ENCODE peak calls at places on chromosomes 1 and 21, in four cellular contexts. H is IMR-90, A is heart left ventricle, P is transverse colon. I is an unnamed sample.
A peak's percentile ranks its signal among the peaks of the same experiment; 100 is the strongest.

GRCh38 chr1:151221616-151222015 is 23.3 kb downstream of the PIP5K1A start:
- DNase-seq in P (no peak), A (no peak), H (no peak), I (no peak)

GRCh38 chr1:172609528-172609927 is 49.4 kb upstream of the FASLG start:
- DNase-seq in P (no peak), H (no peak), A (no peak), I (no peak)

GRCh38 chr1:25517476-25518394 is 25.7 kb upstream of the LDLRAP1 start:
- DNase-seq in A (no peak), P (no peak), H (no peak), I (no peak)

GRCh38 chr1:6245869-6246496 is 2.0 kb downstream of the HES3 start:
- DNase-seq in H (no peak), P (peak; percentile 41), A (no peak), I (no peak)

GRCh38 chr1:61687901-61688300 is 37.0 kb downstream of the TM2D1 start:
- DNase-seq in H (peak; percentile 38), A (no peak), P (no peak), I (no peak)

GRCh38 chr1:89615676-89616598 is 17.0 kb upstream of the LRRC8C start:
- DNase-seq in P (peak; percentile 30), H (no peak), A (no peak), I (no peak)

GRCh38 chr1:59545830-59546229 is 248.9 kb downstream of the FGGY start:
- DNase-seq in P (no peak), H (no peak), A (no peak), I (no peak)

GRCh38 chr1:208158640-208159541 is 85.3 kb downstream of the PLXNA2 start:
- DNase-seq in H (no peak), P (peak; percentile 72), A (no peak), I (no peak)

DNA sequence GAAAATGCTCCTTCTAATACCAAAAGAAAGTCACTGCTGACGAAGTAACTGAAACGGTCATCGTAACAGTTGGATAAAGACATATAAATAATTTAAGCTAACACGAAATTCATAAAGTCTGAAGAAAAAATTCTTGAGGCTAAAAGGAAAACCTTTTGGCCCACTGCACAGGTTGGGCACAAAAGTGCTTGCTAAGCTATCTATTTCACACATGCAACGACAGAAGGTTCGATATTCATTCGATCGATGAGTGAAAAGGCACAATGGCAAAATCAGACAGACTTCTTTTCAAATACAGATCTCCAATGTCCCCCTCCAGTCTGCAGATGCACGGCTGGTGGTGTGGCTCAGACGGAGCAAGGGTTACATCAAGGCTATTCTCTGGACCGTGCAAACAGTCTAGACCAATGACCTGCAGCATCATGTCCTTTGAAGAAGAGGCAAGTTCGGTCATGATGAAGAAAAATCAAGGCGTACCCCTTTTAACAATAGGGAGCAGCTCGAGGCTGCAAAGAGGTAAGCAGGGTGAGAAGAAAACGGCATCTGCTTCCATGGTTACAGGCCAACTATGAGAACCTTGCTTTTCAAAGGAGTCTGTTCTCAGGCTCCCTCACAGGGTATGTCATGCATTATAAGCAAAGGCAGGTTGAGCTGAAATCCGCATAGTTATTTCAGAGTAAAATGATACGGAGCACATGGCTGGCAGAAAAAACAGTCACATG is 579.6 kb downstream of the USP25 start:
- DNase-seq in P (no peak), H (no peak), A (no peak), I (no peak)
- H3K27ac ChIP-seq in P (no peak overlapping the region), H (no peak overlapping the region), A (no peak overlapping the region), I (peak overlapping the region; percentile 86)

DNA sequence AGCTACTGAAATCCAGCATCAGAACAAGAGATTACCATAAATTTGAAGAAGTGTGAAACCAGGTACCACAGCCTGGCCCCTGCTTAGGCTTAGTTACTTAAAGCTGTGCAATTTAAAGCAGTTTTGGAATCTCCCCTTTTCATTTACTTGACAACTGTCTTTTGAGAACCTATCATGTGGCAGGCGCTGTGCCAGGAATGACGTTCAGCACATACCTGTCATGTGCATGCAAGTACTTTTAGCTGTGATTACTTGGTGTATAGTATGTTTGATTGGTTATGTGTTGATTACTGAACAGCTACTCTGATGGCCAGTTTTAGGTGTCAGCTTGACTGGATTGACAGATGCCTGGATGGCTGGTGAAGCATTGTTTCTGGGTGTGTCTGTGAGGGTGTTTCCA is 177.8 kb downstream of the RYR2 start:
- DNase-seq in A (peak; percentile 48), H (no peak), P (no peak), I (no peak)
- H3K4me1 ChIP-seq in A (peaks cover 25% of the 10 kb centered on the region), H (no peaks in the 10 kb centered on the region), P (peaks cover 3% of the 10 kb centered on the region), I (no peaks in the 10 kb centered on the region)

GRCh38 chr1:84620720-84621313 is 46.6 kb upstream of the CTBS start:
- DNase-seq in H (peak; percentile 57), P (peak; percentile 81), A (peak; percentile 78), I (peak; percentile 68)
- TF ChIP-seq POLR2A in H (no peak), P (no peak), A (no peak), I (no peak)

GRCh38 chr1:226121049-226121586 is 58.6 kb downstream of the H3-3A start:
- DNase-seq in H (no peak), P (no peak), A (no peak), I (no peak)
- H3K27ac ChIP-seq in H (no peak overlapping the region), P (peak overlapping the region; percentile 93), A (no peak overlapping the region), I (peak overlapping the region; percentile 38)

GRCh38 chr1:10309240-10310011 is 89.4 kb upstream of the PGD start:
- DNase-seq in H (no peak), A (no peak), P (no peak), I (no peak)
- H3K4me1 ChIP-seq in H (no peaks in the 10 kb centered on the region), A (peaks cover 11% of the 10 kb centered on the region), P (no peaks in the 10 kb centered on the region), I (no peaks in the 10 kb centered on the region)

GRCh38 chr1:20199410-20199809 is 13.1 kb upstream of the PLA2G2C start:
- DNase-seq in P (peak; percentile 42), H (no peak), A (no peak), I (no peak)
- TF ChIP-seq POLR2A in P (no peak), H (no peak), A (no peak), I (no peak)

I was measured in uterus.